ENCODE peak calls at places on chromosomes 16 and 17, in eight cellular contexts. P, O, C, A, F, W, R and Y are unnamed samples.

GRCh38 chr17:19424934-19425868 is 14.2 kb downstream of the RNF112 start:
- DNase-seq in P (peak), O (no peak), C (peak), A (no peak), F (no peak), W (no peak), R (no peak), Y (no peak)

GRCh38 chr17:49210158-49211029 is at the start of the genes ABI3 and GNGT2:
- DNase-seq in P (no peak), O (peak), C (no peak), A (no peak), F (no peak), W (no peak), R (no peak), Y (no peak)

GRCh38 chr16:20905576-20905975 is 5.0 kb downstream of the LYRM1 start:
- DNase-seq in P (no peak), O (no peak), C (no peak), A (no peak), F (no peak), W (no peak), R (no peak), Y (no peak)

GRCh38 chr17:67211742-67212141 is 33.3 kb downstream of the HELZ start:
- DNase-seq in P (no peak), O (no peak), C (peak), A (no peak), F (no peak), W (no peak), R (no peak), Y (no peak)

GRCh38 chr17:77287432-77288068 is 146.8 kb downstream of the SEC14L1 start:
- DNase-seq in P (peak), O (no peak), C (peak), A (no peak), F (peak), W (no peak), R (no peak), Y (no peak)

GRCh38 chr17:45363498-45363897 is 46.7 kb upstream of the MAP3K14 start:
- DNase-seq in P (no peak), O (no peak), C (no peak), A (no peak), F (no peak), W (no peak), R (no peak), Y (no peak)

GRCh38 chr17:15213381-15214087 is 51.6 kb downstream of the PMP22 start:
- DNase-seq in P (peak), O (peak), C (no peak), A (no peak), F (no peak), W (no peak), R (no peak), Y (no peak)

GRCh38 chr17:76447931-76448652 is 4.9 kb downstream of the UBE2O start:
- DNase-seq in P (no peak), O (no peak), C (no peak), A (no peak), F (no peak), W (no peak), R (no peak), Y (no peak)

GRCh38 chr17:17108681-17109049 is 66.4 kb downstream of the MPRIP start:
- DNase-seq in P (no peak), O (no peak), C (no peak), A (no peak), F (no peak), W (no peak), R (no peak), Y (no peak)

GRCh38 chr17:40922239-40922638 is 15.2 kb downstream of the KRT23 start:
- DNase-seq in P (peak), O (peak), C (peak), A (peak), F (peak), W (no peak), R (no peak), Y (peak)

GRCh38 chr16:20904507-20905079 is 4.0 kb downstream of the LYRM1 start:
- DNase-seq in P (peak), O (peak), C (peak), A (no peak), F (no peak), W (no peak), R (no peak), Y (no peak)

GRCh38 chr16:72240949-72241348 is 69.0 kb upstream of the PMFBP1 start:
- DNase-seq in P (no peak), O (no peak), C (no peak), A (no peak), F (no peak), W (no peak), R (no peak), Y (no peak)